ENCODE peak calls at places on chromosomes 4 and X, in nine cellular contexts. E is NAMALWA; O is D341Med; S is activated CD4-positive, alpha-beta T cell treated with anti-CD3 and anti-CD28 coated beads, Interleukin-2, amount 50 U/mL, for 24 hours; K is AG04450; T is SK-N-SH; N is SW480; X is T-helper 2 cell; U is GM13976. F is an unnamed sample.

GRCh38 chrX:96445531-96446065 is 239.0 kb upstream of the DIAPH2 start:
- DNase-seq in O (no peak), U (no peak), E (no peak), S (no peak), K (no peak), X (no peak), T (no peak), N (no peak), F (no peak)

GRCh38 chr4:87270144-87270543 is 49.7 kb upstream of the KLHL8 start:
- DNase-seq in S (no peak), E (peak; percentile 41), U (no peak), N (peak; percentile 30), X (peak; percentile 46), O (peak; percentile 64), K (peak; percentile 1), T (peak; percentile 39), F (no peak)

GRCh38 chr4:38768968-38769394 is 13.8 kb downstream of the TLR10 start:
- DNase-seq in U (no peak), E (no peak), S (no peak), T (no peak), O (no peak), K (no peak), N (no peak), X (no peak), F (no peak)

GRCh38 chr4:100417565-100417964 is 100.3 kb downstream of the EMCN start:
- DNase-seq in X (peak; percentile 21), N (no peak), T (peak; percentile 3), O (no peak), S (no peak), U (no peak), K (no peak), E (no peak), F (no peak)

GRCh38 chr4:107993969-107994368 is 4.3 kb downstream of the HADH start:
- DNase-seq in K (no peak), S (no peak), X (no peak), O (no peak), E (peak; percentile 75), U (peak; percentile 51), T (no peak), N (no peak), F (no peak)

GRCh38 chr4:42172921-42173320 is 20.5 kb upstream of the BEND4 start:
- DNase-seq in U (no peak), T (no peak), O (no peak), N (no peak), S (no peak), E (no peak), X (no peak), K (no peak), F (no peak)

GRCh38 chrX:72245461-72246089 is 6.7 kb upstream of the ERCC6L start:
- DNase-seq in S (no peak), X (no peak), K (no peak), E (peak; percentile 38), N (peak; percentile 50), U (peak; percentile 50), T (peak; percentile 79), O (peak; percentile 82), F (no peak)

GRCh38 chr4:108830509-108831244 is 67.8 kb upstream of the ETNPPL start:
- DNase-seq in S (no peak), N (no peak), E (no peak), O (peak; percentile 24), X (peak; percentile 86), U (no peak), K (no peak), T (no peak), F (no peak)

GRCh38 chr4:7987148-7987989 is 47.7 kb upstream of the AFAP1 start:
- DNase-seq in N (peak; percentile 46), X (peak; percentile 72), E (peak; percentile 81), K (no peak), S (peak; percentile 65), T (peak; percentile 86), U (peak; percentile 83), O (peak; percentile 85), F (peak; percentile 78)

GRCh38 chrX:69034451-69034850 is 130.8 kb downstream of the PJA1 start:
- DNase-seq in U (no peak), T (no peak), N (no peak), X (no peak), K (no peak), O (no peak), E (no peak), S (no peak), F (no peak)

GRCh38 chrX:56069299-56069941 is 162.7 kb upstream of the KLF8 start:
- DNase-seq in E (no peak), S (no peak), X (no peak), U (no peak), T (no peak), O (no peak), N (no peak), K (no peak), F (no peak)

GRCh38 chr4:177182156-177182555 is 127.5 kb upstream of the NEIL3 start:
- DNase-seq in X (no peak), K (no peak), T (no peak), U (no peak), S (no peak), O (no peak), E (no peak), N (no peak), F (no peak)

GRCh38 chr4:152456609-152457008 is 79.3 kb downstream of the FBXW7 start:
- DNase-seq in N (no peak), S (no peak), O (no peak), E (no peak), K (no peak), T (no peak), U (no peak), X (no peak), F (no peak)

GRCh38 chr4:19941434-19941833 is 310.3 kb upstream of the SLIT2 start:
- DNase-seq in S (no peak), E (no peak), N (no peak), U (no peak), O (no peak), X (no peak), K (no peak), T (peak; percentile 13), F (no peak)

GRCh38 chr4:158068063-158068462 is 104.8 kb downstream of the GASK1B start:
- DNase-seq in K (no peak), S (no peak), O (no peak), U (no peak), X (no peak), E (no peak), T (no peak), N (no peak), F (no peak)

GRCh38 chr4:84691170-84691691 is 108.3 kb downstream of the CDS1 start:
- DNase-seq in K (peak; percentile 84), X (no peak), T (no peak), S (no peak), N (peak; percentile 76), U (no peak), E (no peak), O (no peak), F (no peak)

GRCh38 chrX:25442501-25442900 is 426.7 kb upstream of the ARX start:
- DNase-seq in T (no peak), E (no peak), S (no peak), O (peak; percentile 18), N (peak; percentile 5), X (no peak), U (no peak), K (no peak), F (no peak)

GRCh38 chr4:144627663-144628076 is 18.3 kb upstream of the HHIP start:
- DNase-seq in O (no peak), K (no peak), E (no peak), S (no peak), X (no peak), N (peak; percentile 2), U (no peak), T (no peak), F (no peak)

GRCh38 chrX:100447563-100448397 is 37.7 kb upstream of the PCDH19 start:
- DNase-seq in N (peak; percentile 42), U (peak; percentile 46), T (peak; percentile 61), X (peak; percentile 0), K (no peak), O (peak; percentile 66), S (no peak), E (peak; percentile 32), F (no peak)

GRCh38 chr4:156981262-156981661 is 9.7 kb upstream of the PDGFC start:
- DNase-seq in K (no peak), N (no peak), O (no peak), X (no peak), T (no peak), U (no peak), S (no peak), E (no peak), F (no peak)

GRCh38 chrX:22159071-22159470 is 113.6 kb upstream of the CBLL2 start:
- DNase-seq in T (no peak), X (no peak), U (no peak), K (no peak), E (no peak), S (no peak), N (no peak), O (no peak), F (no peak)

GRCh38 chr4:6633091-6633906 is 7.2 kb upstream of the MRFAP1 start:
- DNase-seq in O (peak; percentile 69), E (peak; percentile 62), S (no peak), X (no peak), U (no peak), K (no peak), T (no peak), N (peak; percentile 51), F (no peak)